ENCODE peak calls at places on chromosomes 4 and X, in five cellular contexts. R, K, V, Z and G are unnamed samples.

GRCh38 chr4:184019667-184020665 is 114.9 kb downstream of the STOX2 start:
- DNase-seq in R (no peak), K (no peak), V (no peak), Z (no peak), G (no peak)

GRCh38 chr4:70269674-70270073 is 27.3 kb downstream of the CSN3 start:
- DNase-seq in R (no peak), K (no peak), V (no peak), Z (no peak), G (no peak)

GRCh38 chrX:115449742-115450141 is 111.2 kb upstream of the PLS3 start:
- DNase-seq in R (peak), K (no peak), V (no peak), Z (no peak), G (no peak)

GRCh38 chr4:52750213-52750612 is 1.0 kb downstream of the ERVMER34-1 start:
- DNase-seq in R (no peak), K (no peak), V (no peak), Z (no peak), G (no peak)

GRCh38 chr4:24745172-24745895 is 50.0 kb upstream of the SOD3 start:
- DNase-seq in R (no peak), K (no peak), V (no peak), Z (no peak), G (no peak)

GRCh38 chr4:57462843-57463242 is 352.7 kb upstream of the IGFBP7 start:
- DNase-seq in R (no peak), K (no peak), V (no peak), Z (no peak), G (peak)

GRCh38 chrX:124098089-124098488 is 136.6 kb downstream of the STAG2 start:
- DNase-seq in R (no peak), K (no peak), V (no peak), Z (no peak), G (peak)

GRCh38 chr4:86891785-86892638 is at the start of gene C4orf36:
- DNase-seq in R (peak), K (peak), V (no peak), Z (peak), G (peak)

GRCh38 chr4:144449623-144450022 is 196.3 kb upstream of the HHIP start:
- DNase-seq in R (peak), K (no peak), V (no peak), Z (no peak), G (no peak)

GRCh38 chrX:130915302-130915701 is 12.3 kb upstream of the ENOX2 start:
- DNase-seq in R (no peak), K (no peak), V (no peak), Z (no peak), G (no peak)

GRCh38 chr4:74058048-74058651 is 19.7 kb upstream of the CXCL3 start:
- DNase-seq in R (no peak), K (no peak), V (no peak), Z (no peak), G (no peak)

GRCh38 chr4:33837043-33837442 is 2407.3 kb downstream of the ARAP2 start:
- DNase-seq in R (no peak), K (no peak), V (no peak), Z (no peak), G (no peak)

GRCh38 chr4:16530688-16531635 is 304.7 kb upstream of the TAPT1 start:
- DNase-seq in R (no peak), K (no peak), V (no peak), Z (no peak), G (no peak)

GRCh38 chr4:13701937-13702446 is 74.5 kb upstream of the BOD1L1 start:
- DNase-seq in R (no peak), K (no peak), V (no peak), Z (no peak), G (no peak)

GRCh38 chr4:8613421-8614364 is 21.1 kb downstream of the CPZ start:
- DNase-seq in R (no peak), K (no peak), V (no peak), Z (no peak), G (no peak)

GRCh38 chr4:120763650-120764049 is 158.9 kb downstream of the PRDM5 start:
- DNase-seq in R (no peak), K (no peak), V (no peak), Z (no peak), G (no peak)

GRCh38 chr4:100823066-100823992 is 305.5 kb upstream of the EMCN start:
- DNase-seq in R (no peak), K (no peak), V (no peak), Z (no peak), G (no peak)

GRCh38 chrX:115330498-115331138 is 41.1 kb downstream of the LUZP4 start:
- DNase-seq in R (no peak), K (peak), V (no peak), Z (peak), G (peak)

GRCh38 chrX:114582698-114583395 is 1.0 kb upstream of the HTR2C start:
- DNase-seq in R (no peak), K (no peak), V (no peak), Z (no peak), G (no peak)

GRCh38 chrX:107355533-107355932 is 93.9 kb upstream of the FRMPD3 start:
- DNase-seq in R (no peak), K (no peak), V (no peak), Z (peak), G (no peak)

GRCh38 chrX:155747520-155747919 is 133.6 kb upstream of the VAMP7 start:
- DNase-seq in R (no peak), K (peak), V (peak), Z (no peak), G (peak)

GRCh38 chrX:142702749-142703148 is 323.0 kb upstream of the SPANXN4 start:
- DNase-seq in R (no peak), K (no peak), V (no peak), Z (no peak), G (no peak)

GRCh38 chr4:7375427-7375826 is 59.3 kb downstream of the PSAPL1 start:
- DNase-seq in R (peak), K (no peak), V (no peak), Z (no peak), G (no peak)

GRCh38 chr4:35364321-35364870 is 879.9 kb downstream of the ARAP2 start:
- DNase-seq in R (no peak), K (no peak), V (no peak), Z (no peak), G (no peak)

GRCh38 chr4:1593038-1593417 is 91.1 kb downstream of the FAM53A start:
- DNase-seq in R (no peak), K (no peak), V (no peak), Z (no peak), G (no peak)

GRCh38 chr4:163111588-163111987 is 55.1 kb downstream of the NAF1 start:
- DNase-seq in R (no peak), K (no peak), V (no peak), Z (no peak), G (no peak)

GRCh38 chr4:54998991-54999390 is 126.4 kb downstream of the KDR start:
- DNase-seq in R (no peak), K (no peak), V (no peak), Z (no peak), G (no peak)

GRCh38 chr4:182929296-182929695 is 12.1 kb upstream of the DCTD start:
- DNase-seq in R (no peak), K (no peak), V (no peak), Z (no peak), G (no peak)

GRCh38 chr4:157978680-157979361 is 194.0 kb downstream of the GASK1B start:
- DNase-seq in R (peak), K (no peak), V (no peak), Z (peak), G (peak)

GRCh38 chr4:87093443-87094123 is 126.8 kb downstream of the KLHL8 start:
- DNase-seq in R (no peak), K (no peak), V (peak), Z (peak), G (peak)

GRCh38 chr4:83150563-83151330 is 36.2 kb upstream of the PLAC8 start:
- DNase-seq in R (no peak), K (no peak), V (no peak), Z (no peak), G (no peak)